ENCODE peak calls at places on chromosomes 7 and 10, in seven cellular contexts. U is heart right ventricle, V is esophagus muscularis mucosa, M is fibroblast of lung, Q is endodermal cell, S is GM23248, B is transverse colon. X is an unnamed sample. For H3K9me3, the result is how much of the 10 kb centered on the place peaks cover.

GRCh38 chr7:35676211-35676610 is 18.7 kb downstream of the HERPUD2 start:
- DNase-seq in B (no peak), M (no peak), V (no peak), U (no peak), S (no peak), Q (no peak), X (no peak)

GRCh38 chr7:158729646-158730382 is 25.2 kb upstream of the NCAPG2 start:
- DNase-seq in Q (no peak), M (no peak), B (no peak), V (no peak), U (no peak), S (no peak), X (no peak)

GRCh38 chr7:112481833-112482669 is 1.3 kb downstream of the LSMEM1 start:
- DNase-seq in V (no peak), B (peak), Q (peak), M (peak), S (peak), U (no peak), X (peak)

GRCh38 chr10:33066558-33067236 is 108.7 kb upstream of the ITGB1 start:
- DNase-seq in M (peak), V (no peak), B (no peak), Q (peak), U (no peak), S (peak), X (no peak)

GRCh38 chr10:125926247-125926646 is 29.9 kb downstream of the FANK1 start:
- DNase-seq in V (no peak), S (no peak), U (no peak), B (no peak), Q (no peak), M (no peak), X (no peak)

GRCh38 chr7:147651601-147652000 is 939.0 kb upstream of the C7orf33 start:
- DNase-seq in B (no peak), V (no peak), M (no peak), S (no peak), U (no peak), Q (no peak), X (no peak)

GRCh38 chr7:116159711-116160110 is 50.6 kb upstream of the TES start:
- DNase-seq in V (no peak), B (no peak), S (no peak), U (no peak), Q (no peak), M (no peak), X (no peak)

GRCh38 chr7:102914585-102914984 is 1.8 kb downstream of the LRRC17 start:
- DNase-seq in B (no peak), U (peak), Q (peak), V (no peak), S (peak), M (peak), X (peak)

GRCh38 chr7:141057788-141058187 is 16.1 kb upstream of the TMEM178B start:
- DNase-seq in S (no peak), U (no peak), M (no peak), Q (no peak), B (no peak), V (no peak), X (no peak)

GRCh38 chr10:51242393-51242792 is 168.1 kb downstream of the PRKG1 start:
- DNase-seq in B (no peak), U (no peak), V (no peak), Q (no peak), S (no peak), M (no peak), X (no peak)

GRCh38 chr7:106217089-106217542 is 67.7 kb downstream of the NAMPT start:
- DNase-seq in V (peak), S (peak), U (peak), M (peak), B (peak), Q (peak), X (peak)

GRCh38 chr10:31001740-31002139 is 29.9 kb downstream of the ZNF438 start:
- DNase-seq in Q (no peak), B (no peak), S (peak), M (peak), U (no peak), V (no peak), X (no peak)

GRCh38 chr7:64373017-64373416 is 59.3 kb downstream of the ZNF736 start:
- DNase-seq in M (no peak), B (no peak), S (no peak), Q (no peak), V (no peak), U (no peak), X (no peak)
- H3K9me3 ChIP-seq in M (under half), B (under half), S (under half), Q (half or more), V (under half), U (under half), X (under half)

GRCh38 chr7:2843191-2843685 is 870 bp downstream of the GNA12 start:
- DNase-seq in U (no peak), B (no peak), S (peak), M (no peak), Q (no peak), V (no peak), X (no peak)
- H3K4me3 ChIP-seq in U (peak), B (peak), S (peak), M (peak), Q (peak), V (peak), X (peak)

GRCh38 chr10:565676-566075 is 123.8 kb downstream of the DIP2C start:
- DNase-seq in M (no peak), B (no peak), S (no peak), U (no peak), Q (peak), V (no peak), X (no peak)
- H3K9me3 ChIP-seq in M (under half), B (under half), S (under half), U (under half), Q (under half), V (under half), X (under half)

GRCh38 chr7:104775581-104775980 is 238.4 kb upstream of the KMT2E start:
- DNase-seq in U (no peak), V (no peak), S (no peak), B (no peak), M (no peak), Q (no peak), X (no peak)

GRCh38 chr7:104767826-104768536 is 246.0 kb upstream of the KMT2E start:
- DNase-seq in B (no peak), U (no peak), S (no peak), V (no peak), Q (peak), M (no peak), X (no peak)

GRCh38 chr7:104767113-104767512 is 246.9 kb upstream of the KMT2E start:
- DNase-seq in U (no peak), M (no peak), V (no peak), Q (no peak), S (no peak), B (no peak), X (no peak)

DNA sequence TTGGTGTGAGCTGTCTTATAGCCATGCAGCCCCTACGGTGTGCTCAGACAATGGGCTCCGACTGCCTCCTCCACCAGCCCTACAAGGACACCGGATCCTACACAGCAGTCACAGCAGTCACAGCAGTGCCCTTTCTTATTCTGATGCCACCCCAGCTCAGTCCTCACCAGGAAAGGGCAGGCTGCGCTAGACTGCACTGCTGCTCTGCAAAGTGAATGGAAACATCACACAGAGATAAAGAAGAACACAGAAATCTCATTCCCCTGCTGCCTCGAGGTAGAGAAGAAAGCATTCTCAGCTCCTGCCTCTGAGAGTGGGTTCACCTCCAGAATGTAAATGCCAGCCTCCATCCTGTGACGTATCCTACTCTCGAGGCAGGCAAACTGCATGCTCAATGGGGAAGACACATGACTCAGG is 241.6 kb upstream of the KMT2E start:
- DNase-seq in Q (peak), S (no peak), U (no peak), V (no peak), B (no peak), M (no peak), X (no peak)
- H3K4me3 ChIP-seq in Q (no peak), S (no peak), U (no peak), V (no peak), B (no peak), M (no peak), X (no peak)

DNA sequence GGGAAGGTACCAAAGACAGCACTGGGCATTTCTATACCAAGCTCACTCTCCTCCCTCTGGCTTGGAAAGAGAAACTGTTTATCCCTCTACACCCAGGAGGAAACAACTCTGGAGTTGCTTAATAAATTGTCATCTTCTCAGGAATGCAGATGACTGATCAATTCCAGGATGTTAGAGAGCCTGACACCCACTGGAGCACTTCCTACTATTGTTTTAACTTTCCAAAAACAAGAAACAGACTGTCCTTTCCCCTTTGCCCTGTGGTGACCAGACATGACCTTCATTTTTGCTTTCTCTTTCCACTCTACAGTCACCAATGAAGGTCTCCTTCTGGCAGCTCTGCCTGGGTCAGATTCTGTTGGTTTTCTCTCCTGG is 19.6 kb downstream of the GIMAP4 start:
- DNase-seq in M (no peak), B (no peak), V (no peak), U (no peak), S (no peak), Q (no peak), X (no peak)
- H3K9me3 ChIP-seq in M (under half), B (under half), V (under half), U (under half), S (under half), Q (under half), X (under half)

GRCh38 chr10:102280397-102281015 is 35.2 kb downstream of the GBF1 start:
- DNase-seq in Q (no peak), B (no peak), S (peak), M (peak), V (no peak), U (no peak), X (no peak)
- H3K4me3 ChIP-seq in Q (peak), B (no peak), S (peak), M (peak), V (peak), U (peak), X (peak)

X was measured in thoracic aorta.